ENCODE peak calls at places on chromosomes 11 and 22, in six cellular contexts. One of them, this sample, is unnamed.

GRCh38 chr11:132177106-132177505 is 806.7 kb downstream of the NTM start:
- DNase-seq in right lobe of liver: no peak
- DNase-seq in left ventricle myocardium inferior: no peak
- DNase-seq in spleen: no peak
- DNase-seq in IMR-90: peak
- DNase-seq in prostate gland: no peak
- DNase-seq in this sample: peak

GRCh38 chr11:119093951-119094815 is 7.5 kb downstream of the DPAGT1 start:
- DNase-seq in right lobe of liver: no peak
- DNase-seq in left ventricle myocardium inferior: no peak
- DNase-seq in spleen: peak
- DNase-seq in IMR-90: peak
- DNase-seq in prostate gland: peak
- DNase-seq in this sample: peak

GRCh38 chr11:71434576-71435130 is 13.5 kb downstream of the DHCR7 start:
- DNase-seq in right lobe of liver: no peak
- DNase-seq in left ventricle myocardium inferior: no peak
- DNase-seq in spleen: no peak
- DNase-seq in IMR-90: no peak
- DNase-seq in prostate gland: no peak
- DNase-seq in this sample: no peak

GRCh38 chr11:14902650-14903350 is 10.8 kb upstream of the CYP2R1 start:
- DNase-seq in right lobe of liver: no peak
- DNase-seq in left ventricle myocardium inferior: no peak
- DNase-seq in spleen: no peak
- DNase-seq in IMR-90: peak
- DNase-seq in prostate gland: no peak
- DNase-seq in this sample: peak

GRCh38 chr22:44815099-44816070 is 63.0 kb downstream of the ARHGAP8 start:
- DNase-seq in right lobe of liver: peak
- DNase-seq in left ventricle myocardium inferior: peak
- DNase-seq in spleen: peak
- DNase-seq in IMR-90: no peak
- DNase-seq in prostate gland: no peak
- DNase-seq in this sample: no peak

GRCh38 chr11:132332521-132332920 is 962.1 kb downstream of the NTM start:
- DNase-seq in right lobe of liver: no peak
- DNase-seq in left ventricle myocardium inferior: no peak
- DNase-seq in spleen: no peak
- DNase-seq in IMR-90: no peak
- DNase-seq in prostate gland: no peak
- DNase-seq in this sample: no peak

GRCh38 chr22:37626144-37626543 is 13.3 kb upstream of the SH3BP1 start:
- DNase-seq in right lobe of liver: peak
- DNase-seq in left ventricle myocardium inferior: peak
- DNase-seq in spleen: peak
- DNase-seq in IMR-90: peak
- DNase-seq in prostate gland: peak
- DNase-seq in this sample: peak

GRCh38 chr11:121654506-121655480 is 202.0 kb upstream of the SORL1-AS1 start:
- DNase-seq in right lobe of liver: no peak
- DNase-seq in left ventricle myocardium inferior: no peak
- DNase-seq in spleen: no peak
- DNase-seq in IMR-90: peak
- DNase-seq in prostate gland: peak
- DNase-seq in this sample: peak

GRCh38 chr22:39314251-39314971 is 5.0 kb downstream of the RPL3 start:
- DNase-seq in right lobe of liver: no peak
- DNase-seq in left ventricle myocardium inferior: no peak
- DNase-seq in spleen: no peak
- DNase-seq in IMR-90: no peak
- DNase-seq in prostate gland: no peak
- DNase-seq in this sample: no peak

GRCh38 chr11:96037267-96037990 is 113.5 kb upstream of the MTMR2 start:
- DNase-seq in right lobe of liver: no peak
- DNase-seq in left ventricle myocardium inferior: no peak
- DNase-seq in spleen: no peak
- DNase-seq in IMR-90: no peak
- DNase-seq in prostate gland: no peak
- DNase-seq in this sample: no peak

GRCh38 chr22:31952459-31952858 is 8.1 kb downstream of the YWHAH start:
- DNase-seq in right lobe of liver: no peak
- DNase-seq in left ventricle myocardium inferior: no peak
- DNase-seq in spleen: no peak
- DNase-seq in IMR-90: peak
- DNase-seq in prostate gland: no peak
- DNase-seq in this sample: peak

GRCh38 chr11:27694992-27695391 is 5.3 kb downstream of the BDNF start:
- DNase-seq in right lobe of liver: no peak
- DNase-seq in left ventricle myocardium inferior: no peak
- DNase-seq in spleen: no peak
- DNase-seq in IMR-90: no peak
- DNase-seq in prostate gland: no peak
- DNase-seq in this sample: peak

GRCh38 chr11:24859801-24860300 is 363.0 kb downstream of the LUZP2 start:
- DNase-seq in right lobe of liver: no peak
- DNase-seq in left ventricle myocardium inferior: no peak
- DNase-seq in spleen: peak
- DNase-seq in IMR-90: no peak
- DNase-seq in prostate gland: no peak
- DNase-seq in this sample: no peak

GRCh38 chr11:2891901-2892214 is 6.3 kb upstream of the CDKN1C start:
- DNase-seq in right lobe of liver: peak
- DNase-seq in left ventricle myocardium inferior: peak
- DNase-seq in spleen: no peak
- DNase-seq in IMR-90: peak
- DNase-seq in prostate gland: no peak
- DNase-seq in this sample: no peak

GRCh38 chr11:14067686-14068085 is 105.2 kb downstream of the SPON1 start:
- DNase-seq in right lobe of liver: no peak
- DNase-seq in left ventricle myocardium inferior: no peak
- DNase-seq in spleen: no peak
- DNase-seq in IMR-90: no peak
- DNase-seq in prostate gland: no peak
- DNase-seq in this sample: no peak

GRCh38 chr22:49889071-49889470 is 29.2 kb downstream of the ALG12 start:
- DNase-seq in right lobe of liver: no peak
- DNase-seq in left ventricle myocardium inferior: no peak
- DNase-seq in spleen: no peak
- DNase-seq in IMR-90: no peak
- DNase-seq in prostate gland: no peak
- DNase-seq in this sample: no peak

GRCh38 chr22:45867118-45867905 is 109.7 kb downstream of the WNT7B start:
- DNase-seq in right lobe of liver: peak
- DNase-seq in left ventricle myocardium inferior: no peak
- DNase-seq in spleen: peak
- DNase-seq in IMR-90: no peak
- DNase-seq in prostate gland: no peak
- DNase-seq in this sample: peak

GRCh38 chr22:45867906-45868555 is 108.9 kb downstream of the WNT7B start:
- DNase-seq in right lobe of liver: no peak
- DNase-seq in left ventricle myocardium inferior: no peak
- DNase-seq in spleen: no peak
- DNase-seq in IMR-90: no peak
- DNase-seq in prostate gland: no peak
- DNase-seq in this sample: no peak

GRCh38 chr22:45865561-45866397 is 111.2 kb downstream of the WNT7B start:
- DNase-seq in right lobe of liver: no peak
- DNase-seq in left ventricle myocardium inferior: no peak
- DNase-seq in spleen: no peak
- DNase-seq in IMR-90: no peak
- DNase-seq in prostate gland: peak
- DNase-seq in this sample: no peak

GRCh38 chr22:45864959-45865496 is 111.9 kb downstream of the WNT7B start:
- DNase-seq in right lobe of liver: no peak
- DNase-seq in left ventricle myocardium inferior: no peak
- DNase-seq in spleen: no peak
- DNase-seq in IMR-90: no peak
- DNase-seq in prostate gland: no peak
- DNase-seq in this sample: no peak

GRCh38 chr22:45866398-45867117 is 110.4 kb downstream of the WNT7B start:
- DNase-seq in right lobe of liver: no peak
- DNase-seq in left ventricle myocardium inferior: no peak
- DNase-seq in spleen: peak
- DNase-seq in IMR-90: no peak
- DNase-seq in prostate gland: no peak
- DNase-seq in this sample: no peak
- H3K4me3 ChIP-seq in right lobe of liver: no peak
- H3K4me3 ChIP-seq in left ventricle myocardium inferior: peak
- H3K4me3 ChIP-seq in spleen: peak
- H3K4me3 ChIP-seq in IMR-90: no peak
- H3K4me3 ChIP-seq in prostate gland: peak
- H3K4me3 ChIP-seq in this sample: peak

GRCh38 chr22:20060700-20061480 is 19.2 kb upstream of the DGCR8 start:
- DNase-seq in right lobe of liver: no peak
- DNase-seq in left ventricle myocardium inferior: no peak
- DNase-seq in spleen: no peak
- DNase-seq in IMR-90: no peak
- DNase-seq in prostate gland: no peak
- DNase-seq in this sample: no peak
- TF ChIP-seq CTCF in right lobe of liver: no peak
- TF ChIP-seq CTCF in left ventricle myocardium inferior: peak
- TF ChIP-seq CTCF in spleen: no peak
- TF ChIP-seq CTCF in IMR-90: no peak
- TF ChIP-seq CTCF in prostate gland: no peak
- TF ChIP-seq CTCF in this sample: no peak

GRCh38 chr22:47198801-47199251 is 436.4 kb downstream of the TBC1D22A start:
- DNase-seq in right lobe of liver: no peak
- DNase-seq in left ventricle myocardium inferior: no peak
- DNase-seq in spleen: peak
- DNase-seq in IMR-90: no peak
- DNase-seq in prostate gland: no peak
- DNase-seq in this sample: no peak

GRCh38 chr22:47201186-47201995 is 438.9 kb downstream of the TBC1D22A start:
- DNase-seq in right lobe of liver: peak
- DNase-seq in left ventricle myocardium inferior: no peak
- DNase-seq in spleen: peak
- DNase-seq in IMR-90: no peak
- DNase-seq in prostate gland: no peak
- DNase-seq in this sample: no peak

GRCh38 chr22:47199261-47199948 is 437.0 kb downstream of the TBC1D22A start:
- DNase-seq in right lobe of liver: no peak
- DNase-seq in left ventricle myocardium inferior: no peak
- DNase-seq in spleen: peak
- DNase-seq in IMR-90: no peak
- DNase-seq in prostate gland: no peak
- DNase-seq in this sample: no peak

GRCh38 chr22:47200273-47201051 is 438.0 kb downstream of the TBC1D22A start:
- DNase-seq in right lobe of liver: no peak
- DNase-seq in left ventricle myocardium inferior: no peak
- DNase-seq in spleen: peak
- DNase-seq in IMR-90: no peak
- DNase-seq in prostate gland: no peak
- DNase-seq in this sample: no peak

DNA sequence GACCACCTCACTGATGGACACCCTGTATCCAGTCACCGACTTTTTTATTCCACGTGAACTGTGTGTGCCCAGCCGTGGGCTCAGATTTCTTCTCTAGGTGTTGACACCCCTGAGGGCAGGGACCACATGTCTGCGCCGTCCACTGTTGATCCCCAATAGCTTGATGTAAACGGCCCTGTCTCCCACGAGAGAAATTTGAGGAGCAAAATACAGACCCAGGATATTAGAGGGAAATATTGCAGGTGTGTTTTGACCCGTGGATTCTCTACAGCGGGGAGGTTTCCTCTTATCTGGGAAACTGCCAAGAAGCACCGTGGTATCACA is 437.5 kb downstream of the TBC1D22A start:
- DNase-seq in right lobe of liver: no peak
- DNase-seq in left ventricle myocardium inferior: no peak
- DNase-seq in spleen: peak
- DNase-seq in IMR-90: no peak
- DNase-seq in prostate gland: no peak
- DNase-seq in this sample: no peak
- H3K4me3 ChIP-seq in right lobe of liver: no peak
- H3K4me3 ChIP-seq in left ventricle myocardium inferior: no peak
- H3K4me3 ChIP-seq in spleen: no peak
- H3K4me3 ChIP-seq in IMR-90: no peak
- H3K4me3 ChIP-seq in prostate gland: no peak
- H3K4me3 ChIP-seq in this sample: no peak

DNA sequence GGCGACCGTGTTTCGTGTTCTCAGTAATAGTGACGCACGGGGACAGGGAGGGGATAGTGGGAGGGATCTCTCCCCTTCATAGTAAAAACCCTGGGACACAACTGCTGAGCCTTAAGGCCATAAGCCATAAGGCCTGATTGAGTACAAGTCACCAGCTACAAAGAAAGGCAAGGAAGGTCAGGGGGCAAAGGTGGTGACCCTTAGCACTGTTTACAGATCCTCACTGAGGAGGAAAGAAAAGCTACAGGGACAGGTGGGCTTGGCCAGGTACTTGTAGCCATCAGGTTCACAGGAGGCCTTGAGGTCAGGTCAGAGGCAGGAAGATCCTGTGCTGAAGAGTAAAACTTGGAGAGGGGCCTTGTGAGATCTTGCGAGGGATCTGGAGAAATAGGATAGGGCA is 15.1 kb upstream of the AMPD3 start:
- DNase-seq in right lobe of liver: no peak
- DNase-seq in left ventricle myocardium inferior: no peak
- DNase-seq in spleen: no peak
- DNase-seq in IMR-90: no peak
- DNase-seq in prostate gland: no peak
- DNase-seq in this sample: no peak
- TF ChIP-seq CTCF in right lobe of liver: no peak
- TF ChIP-seq CTCF in left ventricle myocardium inferior: no peak
- TF ChIP-seq CTCF in spleen: no peak
- TF ChIP-seq CTCF in IMR-90: no peak
- TF ChIP-seq CTCF in prostate gland: no peak
- TF ChIP-seq CTCF in this sample: no peak

DNA sequence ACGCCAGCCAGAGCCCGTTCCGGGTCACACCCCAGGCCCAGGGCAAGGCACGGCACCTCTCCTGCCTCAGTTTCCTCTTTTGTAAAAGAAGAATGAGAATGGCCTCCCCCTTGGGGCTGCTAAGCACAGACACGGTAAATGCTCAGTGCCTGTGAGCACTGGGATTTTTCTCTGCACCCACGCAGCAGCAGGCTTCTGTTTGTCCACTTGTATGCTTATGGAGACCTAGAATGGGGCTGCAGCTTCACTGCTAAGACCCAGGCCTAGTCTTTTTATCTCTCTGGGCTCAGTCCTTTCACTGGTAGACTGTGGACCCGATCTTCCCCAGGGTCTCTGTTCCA is 1327.9 kb downstream of the TBC1D22A start:
- DNase-seq in right lobe of liver: no peak
- DNase-seq in left ventricle myocardium inferior: no peak
- DNase-seq in spleen: no peak
- DNase-seq in IMR-90: no peak
- DNase-seq in prostate gland: no peak
- DNase-seq in this sample: no peak
- H3K4me3 ChIP-seq in right lobe of liver: no peak
- H3K4me3 ChIP-seq in left ventricle myocardium inferior: peak
- H3K4me3 ChIP-seq in spleen: peak
- H3K4me3 ChIP-seq in IMR-90: no peak
- H3K4me3 ChIP-seq in prostate gland: no peak
- H3K4me3 ChIP-seq in this sample: no peak

This sample was measured in cardiac fibroblast.